ENCODE peak calls at places on chromosome 15, in four cellular contexts. K is neural progenitor cell, N is fibroblast of lung, P is HCT116. V is an unnamed sample.
A peak's percentile ranks its signal among the peaks of the same experiment; 100 is the strongest.

GRCh38 chr15:84791763-84792162 is 25.4 kb upstream of the ALPK3 start:
- DNase-seq in K (no peak), N (peak; percentile 25), P (no peak), V (no peak)

GRCh38 chr15:54288049-54288448 is 309.8 kb downstream of the UNC13C start:
- DNase-seq in K (no peak), N (no peak), P (no peak), V (no peak)

GRCh38 chr15:90665288-90666134 is 51.6 kb upstream of the BLM start:
- DNase-seq in K (no peak), N (peak; percentile 58), P (peak; percentile 41), V (peak; percentile 64)

GRCh38 chr15:60399931-60400330 is 2.1 kb upstream of the ANXA2 start:
- DNase-seq in K (no peak), N (peak; percentile 88), P (no peak), V (peak; percentile 68)

GRCh38 chr15:101604124-101604874 is 47.9 kb downstream of the TM2D3 start:
- DNase-seq in K (no peak), N (no peak), P (no peak), V (no peak)

GRCh38 chr15:27956285-27956684 is 142.8 kb downstream of the OCA2 start:
- DNase-seq in K (no peak), N (peak; percentile 37), P (no peak), V (no peak)

GRCh38 chr15:57534279-57534678 is 57.4 kb upstream of the MYZAP start:
- DNase-seq in K (no peak), N (no peak), P (no peak), V (no peak)

GRCh38 chr15:36590838-36591237 is 11.4 kb downstream of the CDIN1 start:
- DNase-seq in K (no peak), N (peak; percentile 98), P (no peak), V (peak; percentile 93)

GRCh38 chr15:63917588-63918316 is 84.0 kb upstream of the HERC1 start:
- DNase-seq in K (no peak), N (no peak), P (no peak), V (no peak)

GRCh38 chr15:36499751-36500389 is 79.6 kb upstream of the CDIN1 start:
- DNase-seq in K (no peak), N (peak; percentile 40), P (no peak), V (no peak)

GRCh38 chr15:34185666-34186065 is 24.2 kb downstream of the KATNBL1 start:
- DNase-seq in K (no peak), N (no peak), P (no peak), V (no peak)

GRCh38 chr15:62452656-62453055 is 287.6 kb upstream of the C2CD4B start:
- DNase-seq in K (peak; percentile 65), N (no peak), P (no peak), V (no peak)

GRCh38 chr15:83248151-83248851 is 36.2 kb downstream of the BNC1 start:
- DNase-seq in K (peak; percentile 82), N (peak; percentile 47), P (peak; percentile 67), V (peak; percentile 62)

GRCh38 chr15:64379216-64379960 is 1.9 kb downstream of the PCLAF start:
- DNase-seq in K (no peak), N (peak; percentile 7), P (no peak), V (no peak)

GRCh38 chr15:61159901-61160300 is 69.2 kb downstream of the RORA start:
- DNase-seq in K (no peak), N (no peak), P (no peak), V (no peak)

GRCh38 chr15:82184355-82184754 is 78.2 kb downstream of the EFL1 start:
- DNase-seq in K (no peak), N (no peak), P (no peak), V (no peak)

GRCh38 chr15:82184776-82185175 is 77.8 kb downstream of the EFL1 start:
- DNase-seq in K (no peak), N (no peak), P (no peak), V (no peak)

GRCh38 chr15:82186748-82187415 is 75.7 kb downstream of the EFL1 start:
- DNase-seq in K (no peak), N (no peak), P (no peak), V (no peak)

GRCh38 chr15:82183121-82184031 is 79.2 kb downstream of the EFL1 start:
- DNase-seq in K (no peak), N (peak; percentile 96), P (no peak), V (peak; percentile 32)

GRCh38 chr15:82186161-82186560 is 76.4 kb downstream of the EFL1 start:
- DNase-seq in K (no peak), N (no peak), P (no peak), V (no peak)
- H3K4me3 ChIP-seq in K (no peak overlapping the region), N (no peak overlapping the region), P (no peak overlapping the region), V (no peak overlapping the region)

DNA sequence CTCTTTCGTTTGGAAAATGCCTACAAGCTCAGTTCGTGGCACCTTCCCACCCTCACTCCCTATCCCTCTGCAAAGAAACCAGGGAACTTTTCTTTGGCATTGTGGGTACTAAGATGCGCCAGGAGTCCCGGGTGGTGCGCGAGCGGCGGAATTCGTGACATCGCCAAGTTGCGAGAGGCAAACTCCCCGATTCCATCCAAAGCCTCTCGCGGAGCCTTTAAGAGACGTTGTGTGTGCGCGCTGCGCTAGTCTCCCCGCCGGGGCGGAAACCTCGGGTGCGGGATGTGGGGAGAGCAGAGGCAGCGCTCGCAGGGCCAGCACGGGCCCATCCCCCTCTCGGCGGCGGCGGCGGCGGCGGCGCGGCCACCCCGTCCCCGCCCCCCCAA is 443 bp upstream of the NR2F2 start:
- DNase-seq in K (no peak), N (peak; percentile 85), P (peak; percentile 51), V (peak; percentile 76)
- TF ChIP-seq EZH2 in K (no peak), N (no peak), P (no peak), V (no peak)

DNA sequence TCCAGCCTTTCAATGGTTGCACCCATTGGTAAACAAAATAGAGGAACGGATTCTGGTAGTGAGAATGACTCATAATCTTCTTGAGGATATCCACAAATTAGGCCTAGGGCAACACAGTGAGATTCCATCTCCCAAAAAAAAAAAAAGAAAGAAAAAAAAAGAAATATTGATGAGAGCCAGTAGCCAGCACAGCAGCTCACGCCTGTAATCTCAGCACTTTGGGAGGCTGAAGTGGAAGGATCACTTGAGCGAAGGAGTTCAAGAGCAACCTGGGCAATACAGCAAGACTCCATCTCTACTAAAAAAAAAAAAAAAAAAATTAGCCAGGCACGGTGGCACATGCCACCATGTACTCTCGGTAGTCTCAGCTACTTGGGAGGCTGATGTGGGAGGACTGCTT is 51.9 kb downstream of the DENND4A start:
- DNase-seq in K (no peak), N (no peak), P (no peak), V (no peak)
- TF ChIP-seq CTCF in K (no peak), N (no peak), P (no peak), V (no peak)

GRCh38 chr15:69838338-69838737 is 259.4 kb downstream of the TLE3 start:
- DNase-seq in K (no peak), N (no peak), P (no peak), V (no peak)
- H3K4me3 ChIP-seq in K (no peak overlapping the region), N (no peak overlapping the region), P (no peak overlapping the region), V (no peak overlapping the region)

DNA sequence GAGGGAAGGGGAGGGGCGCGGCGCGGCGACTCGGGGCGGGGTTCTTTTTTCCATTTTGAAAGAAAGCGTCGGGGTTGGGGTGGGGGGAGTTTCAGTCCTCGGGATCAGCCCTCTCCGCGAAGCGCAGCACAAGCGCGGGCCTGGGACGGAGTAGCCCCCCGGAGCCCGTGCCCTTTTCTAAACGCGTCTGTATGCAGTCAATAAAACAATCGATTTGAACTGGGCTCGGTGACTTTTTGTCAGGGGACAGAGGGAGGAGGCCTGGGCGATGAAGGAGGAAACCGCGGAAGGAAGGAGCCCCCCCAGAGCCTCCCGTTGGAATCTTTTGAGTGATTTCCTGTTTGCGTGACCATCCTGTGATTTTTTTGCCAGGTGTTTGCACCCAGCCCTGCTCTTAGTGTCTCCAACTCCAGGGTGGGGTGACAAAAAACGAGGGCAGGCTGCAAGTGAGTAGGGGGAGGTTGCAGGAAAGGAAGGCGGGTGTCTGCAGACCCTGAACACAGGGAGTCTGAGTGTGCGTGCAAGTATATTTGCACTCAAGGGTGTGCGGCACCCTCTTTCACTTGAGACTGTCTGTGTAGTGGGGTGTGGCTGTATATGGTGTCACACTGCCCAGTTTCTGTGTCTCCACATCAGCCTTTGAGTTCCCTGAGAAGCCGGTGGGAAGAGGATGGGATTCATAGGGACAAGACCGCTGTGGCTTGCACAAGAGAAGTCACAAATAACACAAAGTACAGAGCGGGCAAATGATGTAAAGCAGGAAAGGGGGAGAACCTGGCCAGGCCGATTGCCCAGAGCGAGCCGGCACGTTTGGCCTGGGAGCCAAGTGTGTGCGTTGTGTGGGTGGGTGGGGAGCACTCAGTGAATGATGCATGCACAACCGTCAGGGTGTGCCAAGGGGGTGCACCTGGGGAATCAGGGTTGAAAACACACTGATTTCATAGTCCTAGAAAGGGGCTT is 6.5 kb downstream of the ISLR2 start:
- DNase-seq in K (no peak), N (peak; percentile 5), P (no peak), V (no peak)
- TF ChIP-seq EZH2 in K (no peak), N (peak; percentile 83), P (no peak), V (peak; percentile 83)

DNA sequence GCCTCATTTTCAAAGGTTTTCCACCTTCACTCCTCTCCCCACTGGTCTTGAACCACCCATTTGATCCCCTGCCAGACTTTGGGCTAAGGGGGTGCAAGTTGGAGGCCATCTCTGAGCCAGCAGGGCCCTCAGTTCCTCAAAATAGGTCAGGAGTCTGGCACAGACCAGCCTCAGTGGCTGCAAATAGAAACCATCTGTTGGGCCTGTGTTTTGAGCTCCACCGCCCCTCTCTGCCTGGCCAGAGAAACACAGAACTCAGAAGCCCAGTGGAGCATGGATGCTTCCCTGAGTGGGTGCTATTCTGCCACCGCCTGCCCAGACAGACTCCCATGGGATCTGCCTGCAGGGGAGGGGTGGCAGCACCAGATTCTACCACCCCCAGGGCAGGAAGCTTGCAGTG is 56.3 kb downstream of the CORO2B start:
- DNase-seq in K (no peak), N (no peak), P (no peak), V (no peak)
- TF ChIP-seq CTCF in K (no peak), N (no peak), P (no peak), V (no peak)

GRCh38 chr15:43519207-43519606 is 1.8 kb downstream of the MAP1A start:
- DNase-seq in K (no peak), N (no peak), P (no peak), V (no peak)
- H3K4me3 ChIP-seq in K (peak overlapping the region; percentile 52), N (peak overlapping the region; percentile 94), P (no peak overlapping the region), V (no peak overlapping the region)

GRCh38 chr15:40435331-40436089 is 5.2 kb upstream of the BAHD1 start:
- DNase-seq in K (no peak), N (no peak), P (no peak), V (no peak)
- TF ChIP-seq EZH2 in K (peak; percentile 65), N (peak; percentile 88), P (no peak), V (no peak)

GRCh38 chr15:50128266-50128665 is 9.2 kb upstream of the ATP8B4 start:
- DNase-seq in K (no peak), N (no peak), P (no peak), V (no peak)
- TF ChIP-seq CTCF in K (peak; percentile 15), N (no peak), P (no peak), V (no peak)

DNA sequence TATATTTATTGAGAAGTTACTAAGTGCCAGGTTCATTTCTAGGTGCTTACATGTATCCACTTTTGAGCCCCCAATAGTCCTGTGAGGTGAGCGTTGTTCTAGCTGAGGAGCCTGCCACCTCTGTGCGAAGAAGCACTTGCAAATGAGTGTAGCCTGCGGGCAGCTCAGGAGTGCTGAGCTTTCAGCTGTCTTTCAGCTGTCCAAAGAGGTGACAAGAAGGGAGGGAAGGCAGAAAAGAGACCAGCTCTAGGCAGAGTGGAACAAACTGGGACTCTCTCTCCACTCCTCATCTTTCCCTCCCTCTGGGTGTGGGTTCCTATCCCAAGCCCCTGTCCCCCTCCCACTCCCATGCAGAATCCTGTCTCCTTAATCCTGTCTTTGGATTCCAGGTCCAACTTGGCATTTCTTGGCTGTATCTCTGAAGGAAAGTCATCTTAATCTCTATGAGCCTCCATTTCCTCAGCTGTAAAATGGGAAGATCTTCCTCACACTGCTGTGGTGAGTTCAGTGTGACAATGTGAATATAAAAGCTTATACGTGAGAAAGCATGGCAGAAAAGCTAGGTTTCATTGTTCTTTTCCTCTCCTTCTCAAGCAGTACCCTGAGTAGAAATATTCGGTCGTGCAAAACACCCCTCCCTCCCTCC is 6.7 kb upstream of the SRP14 start:
- DNase-seq in K (no peak), N (no peak), P (no peak), V (no peak)
- H3K4me3 ChIP-seq in K (no peak overlapping the region), N (no peak overlapping the region), P (no peak overlapping the region), V (no peak overlapping the region)